ENCODE peak calls at places on chromosomes 12 and 14, in five cellular contexts. One of them, this sample, is unnamed.

GRCh38 chr12:116508145-116509121 is 50.7 kb upstream of the MAP1LC3B2 start:
- DNase-seq in fibroblast of lung: peak
- DNase-seq in uterus: peak
- DNase-seq in ascending aorta: no peak
- DNase-seq in tibial artery: no peak
- DNase-seq in this sample: peak

GRCh38 chr12:122437656-122438121 is 15.2 kb upstream of the CLIP1 start:
- DNase-seq in fibroblast of lung: peak
- DNase-seq in uterus: peak
- DNase-seq in ascending aorta: peak
- DNase-seq in tibial artery: peak
- DNase-seq in this sample: no peak

GRCh38 chr14:92759679-92760523 is 11.5 kb upstream of the LGMN start:
- DNase-seq in fibroblast of lung: no peak
- DNase-seq in uterus: no peak
- DNase-seq in ascending aorta: no peak
- DNase-seq in tibial artery: no peak
- DNase-seq in this sample: no peak

GRCh38 chr12:101877816-101878811 is 734 bp downstream of the DRAM1 start:
- DNase-seq in fibroblast of lung: peak
- DNase-seq in uterus: peak
- DNase-seq in ascending aorta: no peak
- DNase-seq in tibial artery: peak
- DNase-seq in this sample: peak

GRCh38 chr12:81668475-81668874 is 90.7 kb downstream of the PPFIA2 start:
- DNase-seq in fibroblast of lung: peak
- DNase-seq in uterus: no peak
- DNase-seq in ascending aorta: no peak
- DNase-seq in tibial artery: no peak
- DNase-seq in this sample: no peak

GRCh38 chr12:68791897-68792481 is 16.0 kb upstream of the MDM2 start:
- DNase-seq in fibroblast of lung: no peak
- DNase-seq in uterus: no peak
- DNase-seq in ascending aorta: no peak
- DNase-seq in tibial artery: no peak
- DNase-seq in this sample: no peak

GRCh38 chr12:84919271-84919670 is 6.7 kb upstream of the SLC6A15 start:
- DNase-seq in fibroblast of lung: no peak
- DNase-seq in uterus: no peak
- DNase-seq in ascending aorta: no peak
- DNase-seq in tibial artery: no peak
- DNase-seq in this sample: no peak

GRCh38 chr14:106844608-106845285 is 1318.4 kb downstream of the TMEM121 start:
- DNase-seq in fibroblast of lung: no peak
- DNase-seq in uterus: peak
- DNase-seq in ascending aorta: peak
- DNase-seq in tibial artery: peak
- DNase-seq in this sample: no peak

GRCh38 chr14:80475074-80475473 is 263.8 kb upstream of the DIO2 start:
- DNase-seq in fibroblast of lung: peak
- DNase-seq in uterus: no peak
- DNase-seq in ascending aorta: no peak
- DNase-seq in tibial artery: no peak
- DNase-seq in this sample: no peak

GRCh38 chr12:459430-460258 is at the start of gene B4GALNT3:
- DNase-seq in fibroblast of lung: no peak
- DNase-seq in uterus: peak
- DNase-seq in ascending aorta: peak
- DNase-seq in tibial artery: peak
- DNase-seq in this sample: peak

GRCh38 chr14:104268725-104269436 is 130.5 kb downstream of the KIF26A start:
- DNase-seq in fibroblast of lung: no peak
- DNase-seq in uterus: no peak
- DNase-seq in ascending aorta: peak
- DNase-seq in tibial artery: peak
- DNase-seq in this sample: no peak

GRCh38 chr14:24231263-24232120 is 675 bp downstream of the NEDD8 start:
- DNase-seq in fibroblast of lung: no peak
- DNase-seq in uterus: no peak
- DNase-seq in ascending aorta: no peak
- DNase-seq in tibial artery: peak
- DNase-seq in this sample: no peak

GRCh38 chr12:21710944-21711343 is 53.3 kb upstream of the LDHB start:
- DNase-seq in fibroblast of lung: no peak
- DNase-seq in uterus: no peak
- DNase-seq in ascending aorta: no peak
- DNase-seq in tibial artery: no peak
- DNase-seq in this sample: no peak

DNA sequence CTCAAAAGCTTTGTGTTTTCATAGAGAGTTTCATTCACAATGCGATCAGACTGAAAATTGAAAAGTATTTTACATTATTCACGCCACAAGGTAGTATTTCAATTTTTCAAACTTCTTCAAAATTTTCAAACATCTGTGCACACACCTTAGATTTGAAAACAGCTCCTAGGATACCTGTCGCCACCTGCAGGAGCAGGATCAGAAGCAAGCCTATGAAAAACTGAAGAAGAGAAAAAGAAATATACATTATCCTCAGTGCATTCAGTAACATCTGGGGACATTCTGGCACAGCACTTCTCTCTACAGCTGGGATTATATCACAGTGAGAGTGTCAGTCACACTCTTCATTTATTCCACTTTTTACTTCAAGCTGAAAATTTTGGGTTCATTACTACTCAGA is 19.8 kb downstream of the TSPAN8 start:
- DNase-seq in fibroblast of lung: no peak
- DNase-seq in uterus: no peak
- DNase-seq in ascending aorta: no peak
- DNase-seq in tibial artery: no peak
- DNase-seq in this sample: no peak
- H3K27ac ChIP-seq in fibroblast of lung: no peak
- H3K27ac ChIP-seq in uterus: no peak
- H3K27ac ChIP-seq in ascending aorta: no peak
- H3K27ac ChIP-seq in tibial artery: no peak
- H3K27ac ChIP-seq in this sample: no peak

GRCh38 chr14:45134051-45134958 is at the start of gene FKBP3:
- DNase-seq in fibroblast of lung: peak
- DNase-seq in uterus: peak
- DNase-seq in ascending aorta: peak
- DNase-seq in tibial artery: peak
- DNase-seq in this sample: peak
- TF ChIP-seq CTCF in fibroblast of lung: no peak
- TF ChIP-seq CTCF in uterus: peak
- TF ChIP-seq CTCF in ascending aorta: no peak
- TF ChIP-seq CTCF in tibial artery: no peak
- TF ChIP-seq CTCF in this sample: peak

GRCh38 chr14:69345402-69345801 is 52.7 kb downstream of the ERH start:
- DNase-seq in fibroblast of lung: no peak
- DNase-seq in uterus: no peak
- DNase-seq in ascending aorta: no peak
- DNase-seq in tibial artery: no peak
- DNase-seq in this sample: peak

GRCh38 chr14:69339426-69339825 is 58.7 kb downstream of the ERH start:
- DNase-seq in fibroblast of lung: no peak
- DNase-seq in uterus: no peak
- DNase-seq in ascending aorta: no peak
- DNase-seq in tibial artery: no peak
- DNase-seq in this sample: no peak

GRCh38 chr14:69344171-69344570 is 53.9 kb downstream of the ERH start:
- DNase-seq in fibroblast of lung: no peak
- DNase-seq in uterus: no peak
- DNase-seq in ascending aorta: no peak
- DNase-seq in tibial artery: no peak
- DNase-seq in this sample: no peak

GRCh38 chr14:69346710-69347109 is 51.4 kb downstream of the ERH start:
- DNase-seq in fibroblast of lung: peak
- DNase-seq in uterus: no peak
- DNase-seq in ascending aorta: no peak
- DNase-seq in tibial artery: no peak
- DNase-seq in this sample: peak

DNA sequence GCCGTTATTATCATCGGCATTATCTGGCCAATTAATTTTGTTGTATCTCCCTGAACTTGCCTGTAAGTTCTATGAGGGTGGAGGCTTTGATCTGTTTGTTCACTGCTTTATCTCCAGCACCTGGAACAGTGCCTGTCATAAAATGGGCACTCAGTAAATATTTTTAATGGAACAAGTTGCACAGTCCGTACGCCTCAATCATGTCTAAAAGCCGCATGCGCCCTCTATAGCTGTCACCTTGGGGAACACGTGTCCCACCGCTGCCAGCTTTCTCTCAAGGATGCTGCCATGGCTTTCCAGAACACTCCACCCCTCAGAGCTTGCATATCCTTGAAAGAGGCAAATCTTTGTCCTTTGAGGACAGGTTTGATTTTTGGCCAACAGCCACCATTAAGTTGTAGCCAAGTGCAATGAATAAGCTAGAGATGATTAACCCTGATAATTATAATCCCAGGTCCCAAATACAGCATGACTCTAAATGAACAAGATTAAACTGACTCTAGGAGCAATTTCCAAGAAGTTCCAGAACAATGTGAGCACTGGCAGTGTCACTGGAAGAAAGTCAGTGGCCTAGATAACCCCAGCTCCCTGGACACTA is 55.1 kb downstream of the ERH start:
- DNase-seq in fibroblast of lung: no peak
- DNase-seq in uterus: peak
- DNase-seq in ascending aorta: no peak
- DNase-seq in tibial artery: no peak
- DNase-seq in this sample: no peak
- H3K27ac ChIP-seq in fibroblast of lung: no peak
- H3K27ac ChIP-seq in uterus: no peak
- H3K27ac ChIP-seq in ascending aorta: no peak
- H3K27ac ChIP-seq in tibial artery: no peak
- H3K27ac ChIP-seq in this sample: no peak

DNA sequence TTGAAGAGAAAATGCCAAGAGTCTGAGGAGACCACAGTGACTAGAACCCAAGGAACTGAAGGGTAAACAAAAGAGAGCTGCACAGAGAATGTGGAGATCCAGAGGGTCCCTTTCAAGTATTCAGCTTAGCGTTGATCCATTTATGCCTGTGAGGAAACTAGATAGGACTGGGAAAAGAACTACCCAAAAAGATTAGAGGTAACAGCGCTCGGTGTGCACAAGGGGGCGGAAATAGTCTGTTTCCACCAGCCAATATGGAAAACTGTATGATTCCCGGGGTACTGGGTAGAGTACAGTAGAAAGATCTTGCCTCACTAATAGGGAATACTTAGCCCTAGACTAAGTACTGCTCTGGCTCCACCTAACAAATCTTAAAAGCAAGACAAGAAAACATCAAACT is 135.5 kb downstream of the DPF3 start:
- DNase-seq in fibroblast of lung: no peak
- DNase-seq in uterus: no peak
- DNase-seq in ascending aorta: no peak
- DNase-seq in tibial artery: no peak
- DNase-seq in this sample: no peak
- TF ChIP-seq CTCF in fibroblast of lung: no peak
- TF ChIP-seq CTCF in uterus: no peak
- TF ChIP-seq CTCF in ascending aorta: no peak
- TF ChIP-seq CTCF in tibial artery: no peak
- TF ChIP-seq CTCF in this sample: no peak

GRCh38 chr12:120914794-120915193 is 10.6 kb upstream of the SPPL3 start:
- DNase-seq in fibroblast of lung: no peak
- DNase-seq in uterus: no peak
- DNase-seq in ascending aorta: no peak
- DNase-seq in tibial artery: no peak
- DNase-seq in this sample: no peak
- H3K27ac ChIP-seq in fibroblast of lung: no peak
- H3K27ac ChIP-seq in uterus: no peak
- H3K27ac ChIP-seq in ascending aorta: no peak
- H3K27ac ChIP-seq in tibial artery: no peak
- H3K27ac ChIP-seq in this sample: no peak

DNA sequence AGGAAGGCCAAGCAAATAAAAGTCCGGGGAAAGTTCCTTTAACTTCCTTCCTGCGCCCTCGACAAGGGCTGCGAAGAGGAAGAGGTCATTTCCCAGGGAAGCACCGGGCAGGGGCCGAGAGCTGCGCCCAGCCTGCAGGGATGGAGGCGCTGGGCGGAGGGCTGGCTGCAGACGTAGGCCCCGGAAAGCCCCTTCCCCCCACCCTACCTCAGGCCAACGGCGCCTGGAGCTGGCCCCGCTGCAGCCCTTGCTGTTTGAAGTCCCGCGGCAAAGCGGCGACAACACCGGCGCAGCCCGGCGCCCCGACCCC is 65.0 kb upstream of the PTGR2 start:
- DNase-seq in fibroblast of lung: peak
- DNase-seq in uterus: no peak
- DNase-seq in ascending aorta: no peak
- DNase-seq in tibial artery: no peak
- DNase-seq in this sample: peak
- TF ChIP-seq CTCF in fibroblast of lung: no peak
- TF ChIP-seq CTCF in uterus: no peak
- TF ChIP-seq CTCF in ascending aorta: no peak
- TF ChIP-seq CTCF in tibial artery: no peak
- TF ChIP-seq CTCF in this sample: no peak

DNA sequence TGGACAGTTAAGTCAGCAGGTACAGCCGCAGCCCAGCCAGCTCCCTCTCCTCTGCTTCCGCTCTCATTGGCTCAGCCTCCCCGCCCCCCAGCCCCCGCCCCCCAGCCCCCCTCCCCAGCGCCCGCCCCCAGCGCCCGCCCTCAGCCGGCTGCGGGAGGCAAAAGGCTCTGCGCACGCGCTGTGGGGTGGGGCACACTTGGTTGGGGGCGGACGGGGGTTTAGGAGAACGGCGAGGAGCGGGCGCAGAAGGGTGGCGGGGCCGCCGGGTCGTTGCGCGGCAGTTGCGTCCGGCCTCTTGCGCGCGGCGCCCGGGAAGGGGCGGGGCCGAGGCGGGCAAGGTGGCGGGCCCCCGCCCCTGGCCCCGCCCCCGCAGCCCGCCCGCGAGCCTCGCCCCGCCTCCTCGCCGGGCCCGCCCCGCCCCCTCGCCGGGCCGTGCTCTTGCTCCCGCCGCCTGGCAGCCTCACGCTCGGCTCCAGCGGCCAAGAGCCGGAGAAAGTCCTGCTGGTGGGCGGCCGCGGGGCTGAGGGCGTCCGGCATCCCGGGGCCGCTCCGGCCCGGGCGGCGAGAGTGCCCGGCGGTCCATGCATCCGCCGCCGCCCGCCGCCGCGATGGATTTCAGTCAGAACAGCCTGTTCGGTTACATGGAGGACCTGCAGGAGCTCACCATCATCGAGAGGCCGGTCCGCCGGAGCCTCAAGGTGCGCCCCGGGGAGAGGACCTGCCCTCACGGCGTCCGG is at the start of gene PPP4R4:
- DNase-seq in fibroblast of lung: peak
- DNase-seq in uterus: peak
- DNase-seq in ascending aorta: peak
- DNase-seq in tibial artery: peak
- DNase-seq in this sample: peak
- H3K27ac ChIP-seq in fibroblast of lung: no peak
- H3K27ac ChIP-seq in uterus: peak
- H3K27ac ChIP-seq in ascending aorta: peak
- H3K27ac ChIP-seq in tibial artery: no peak
- H3K27ac ChIP-seq in this sample: peak

GRCh38 chr14:73746540-73747385 is 32.6 kb upstream of the PNMA1 start:
- DNase-seq in fibroblast of lung: no peak
- DNase-seq in uterus: no peak
- DNase-seq in ascending aorta: no peak
- DNase-seq in tibial artery: no peak
- DNase-seq in this sample: peak
- TF ChIP-seq CTCF in fibroblast of lung: peak
- TF ChIP-seq CTCF in uterus: no peak
- TF ChIP-seq CTCF in ascending aorta: peak
- TF ChIP-seq CTCF in tibial artery: no peak
- TF ChIP-seq CTCF in this sample: peak

This sample was measured in WERI-Rb-1.